ENCODE peak calls at places on chromosome 15, in ten cellular contexts. One of them, this sample, is unnamed.
A peak's percentile ranks its signal among the peaks of the same experiment; 100 is the strongest.

GRCh38 chr15:94671845-94672524 is 440.6 kb downstream of the MCTP2 start:
- DNase-seq in activated naive CD4-positive, alpha-beta T cell treated with anti-CD3 and anti-CD28 coated beads, Interleukin-2, amount 50 U/mL, for 16 hours: no peak
- DNase-seq in putamen: no peak
- DNase-seq in left cardiac atrium: no peak
- DNase-seq in NCI-H526: peak; percentile 91
- DNase-seq in HFF-Myc: no peak
- DNase-seq in activated gamma-delta T cell treated with Interleukin-2 at 50 U/mL for 16 hours: no peak
- DNase-seq in HuH-7.5: no peak
- DNase-seq in MV-4-11: no peak
- DNase-seq in LHCN-M2: no peak
- DNase-seq in this sample: no peak

GRCh38 chr15:57684491-57685184 is 21.9 kb upstream of the POLR2M start:
- DNase-seq in activated naive CD4-positive, alpha-beta T cell treated with anti-CD3 and anti-CD28 coated beads, Interleukin-2, amount 50 U/mL, for 16 hours: no peak
- DNase-seq in putamen: no peak
- DNase-seq in left cardiac atrium: no peak
- DNase-seq in NCI-H526: no peak
- DNase-seq in HFF-Myc: no peak
- DNase-seq in activated gamma-delta T cell treated with Interleukin-2 at 50 U/mL for 16 hours: no peak
- DNase-seq in HuH-7.5: no peak
- DNase-seq in MV-4-11: no peak
- DNase-seq in LHCN-M2: no peak
- DNase-seq in this sample: no peak

GRCh38 chr15:31465083-31465955 is 138.7 kb downstream of the KLF13 start:
- DNase-seq in activated naive CD4-positive, alpha-beta T cell treated with anti-CD3 and anti-CD28 coated beads, Interleukin-2, amount 50 U/mL, for 16 hours: no peak
- DNase-seq in putamen: no peak
- DNase-seq in left cardiac atrium: no peak
- DNase-seq in NCI-H526: no peak
- DNase-seq in HFF-Myc: no peak
- DNase-seq in activated gamma-delta T cell treated with Interleukin-2 at 50 U/mL for 16 hours: no peak
- DNase-seq in HuH-7.5: no peak
- DNase-seq in MV-4-11: no peak
- DNase-seq in LHCN-M2: no peak
- DNase-seq in this sample: peak; percentile 27

GRCh38 chr15:42102646-42103235 is 8.4 kb upstream of the PLA2G4D start:
- DNase-seq in activated naive CD4-positive, alpha-beta T cell treated with anti-CD3 and anti-CD28 coated beads, Interleukin-2, amount 50 U/mL, for 16 hours: no peak
- DNase-seq in putamen: no peak
- DNase-seq in left cardiac atrium: no peak
- DNase-seq in NCI-H526: no peak
- DNase-seq in HFF-Myc: no peak
- DNase-seq in activated gamma-delta T cell treated with Interleukin-2 at 50 U/mL for 16 hours: no peak
- DNase-seq in HuH-7.5: no peak
- DNase-seq in MV-4-11: no peak
- DNase-seq in LHCN-M2: peak; percentile 78
- DNase-seq in this sample: no peak

GRCh38 chr15:75235051-75235673 is 23.0 kb upstream of the GOLGA6C start:
- DNase-seq in activated naive CD4-positive, alpha-beta T cell treated with anti-CD3 and anti-CD28 coated beads, Interleukin-2, amount 50 U/mL, for 16 hours: no peak
- DNase-seq in putamen: no peak
- DNase-seq in left cardiac atrium: no peak
- DNase-seq in NCI-H526: no peak
- DNase-seq in HFF-Myc: no peak
- DNase-seq in activated gamma-delta T cell treated with Interleukin-2 at 50 U/mL for 16 hours: no peak
- DNase-seq in HuH-7.5: peak; percentile 9
- DNase-seq in MV-4-11: no peak
- DNase-seq in LHCN-M2: no peak
- DNase-seq in this sample: no peak

GRCh38 chr15:98903377-98904018 is 104.1 kb downstream of the PGPEP1L start:
- DNase-seq in activated naive CD4-positive, alpha-beta T cell treated with anti-CD3 and anti-CD28 coated beads, Interleukin-2, amount 50 U/mL, for 16 hours: no peak
- DNase-seq in putamen: no peak
- DNase-seq in left cardiac atrium: no peak
- DNase-seq in NCI-H526: no peak
- DNase-seq in HFF-Myc: no peak
- DNase-seq in activated gamma-delta T cell treated with Interleukin-2 at 50 U/mL for 16 hours: no peak
- DNase-seq in HuH-7.5: no peak
- DNase-seq in MV-4-11: no peak
- DNase-seq in LHCN-M2: peak; percentile 46
- DNase-seq in this sample: no peak

GRCh38 chr15:81313686-81314085 is 10.3 kb downstream of the STARD5 start:
- DNase-seq in activated naive CD4-positive, alpha-beta T cell treated with anti-CD3 and anti-CD28 coated beads, Interleukin-2, amount 50 U/mL, for 16 hours: no peak
- DNase-seq in putamen: no peak
- DNase-seq in left cardiac atrium: no peak
- DNase-seq in NCI-H526: no peak
- DNase-seq in HFF-Myc: no peak
- DNase-seq in activated gamma-delta T cell treated with Interleukin-2 at 50 U/mL for 16 hours: no peak
- DNase-seq in HuH-7.5: no peak
- DNase-seq in MV-4-11: no peak
- DNase-seq in LHCN-M2: no peak
- DNase-seq in this sample: no peak

GRCh38 chr15:41562258-41562657 is 3.2 kb downstream of the TYRO3 start:
- DNase-seq in activated naive CD4-positive, alpha-beta T cell treated with anti-CD3 and anti-CD28 coated beads, Interleukin-2, amount 50 U/mL, for 16 hours: no peak
- DNase-seq in putamen: no peak
- DNase-seq in left cardiac atrium: no peak
- DNase-seq in NCI-H526: no peak
- DNase-seq in HFF-Myc: no peak
- DNase-seq in activated gamma-delta T cell treated with Interleukin-2 at 50 U/mL for 16 hours: no peak
- DNase-seq in HuH-7.5: no peak
- DNase-seq in MV-4-11: no peak
- DNase-seq in LHCN-M2: no peak
- DNase-seq in this sample: no peak

GRCh38 chr15:76575177-76576078 is 238.9 kb downstream of the ISL2 start:
- DNase-seq in activated naive CD4-positive, alpha-beta T cell treated with anti-CD3 and anti-CD28 coated beads, Interleukin-2, amount 50 U/mL, for 16 hours: no peak
- DNase-seq in putamen: no peak
- DNase-seq in left cardiac atrium: no peak
- DNase-seq in NCI-H526: no peak
- DNase-seq in HFF-Myc: no peak
- DNase-seq in activated gamma-delta T cell treated with Interleukin-2 at 50 U/mL for 16 hours: no peak
- DNase-seq in HuH-7.5: no peak
- DNase-seq in MV-4-11: peak; percentile 94
- DNase-seq in LHCN-M2: no peak
- DNase-seq in this sample: no peak

GRCh38 chr15:98583758-98584157 is 64.6 kb upstream of the IGF1R start:
- DNase-seq in activated naive CD4-positive, alpha-beta T cell treated with anti-CD3 and anti-CD28 coated beads, Interleukin-2, amount 50 U/mL, for 16 hours: no peak
- DNase-seq in putamen: no peak
- DNase-seq in left cardiac atrium: no peak
- DNase-seq in NCI-H526: peak; percentile 35
- DNase-seq in HFF-Myc: no peak
- DNase-seq in activated gamma-delta T cell treated with Interleukin-2 at 50 U/mL for 16 hours: no peak
- DNase-seq in HuH-7.5: no peak
- DNase-seq in MV-4-11: no peak
- DNase-seq in LHCN-M2: no peak
- DNase-seq in this sample: no peak

GRCh38 chr15:39596358-39597051 is 15.6 kb downstream of the THBS1 start:
- DNase-seq in activated naive CD4-positive, alpha-beta T cell treated with anti-CD3 and anti-CD28 coated beads, Interleukin-2, amount 50 U/mL, for 16 hours: no peak
- DNase-seq in putamen: no peak
- DNase-seq in left cardiac atrium: no peak
- DNase-seq in NCI-H526: no peak
- DNase-seq in HFF-Myc: no peak
- DNase-seq in activated gamma-delta T cell treated with Interleukin-2 at 50 U/mL for 16 hours: no peak
- DNase-seq in HuH-7.5: no peak
- DNase-seq in MV-4-11: no peak
- DNase-seq in LHCN-M2: peak; percentile 52
- DNase-seq in this sample: no peak

GRCh38 chr15:36626984-36627383 is 47.6 kb downstream of the CDIN1 start:
- DNase-seq in activated naive CD4-positive, alpha-beta T cell treated with anti-CD3 and anti-CD28 coated beads, Interleukin-2, amount 50 U/mL, for 16 hours: no peak
- DNase-seq in putamen: no peak
- DNase-seq in left cardiac atrium: no peak
- DNase-seq in NCI-H526: no peak
- DNase-seq in HFF-Myc: no peak
- DNase-seq in activated gamma-delta T cell treated with Interleukin-2 at 50 U/mL for 16 hours: no peak
- DNase-seq in HuH-7.5: no peak
- DNase-seq in MV-4-11: no peak
- DNase-seq in LHCN-M2: no peak
- DNase-seq in this sample: no peak

GRCh38 chr15:34233614-34234013 is 8.8 kb downstream of the EMC4 start:
- DNase-seq in activated naive CD4-positive, alpha-beta T cell treated with anti-CD3 and anti-CD28 coated beads, Interleukin-2, amount 50 U/mL, for 16 hours: no peak
- DNase-seq in putamen: no peak
- DNase-seq in left cardiac atrium: no peak
- DNase-seq in NCI-H526: no peak
- DNase-seq in HFF-Myc: no peak
- DNase-seq in activated gamma-delta T cell treated with Interleukin-2 at 50 U/mL for 16 hours: no peak
- DNase-seq in HuH-7.5: no peak
- DNase-seq in MV-4-11: no peak
- DNase-seq in LHCN-M2: no peak
- DNase-seq in this sample: no peak

This sample was measured in activated T-cell treated with anti-CD3 and anti-CD28 coated beads, Interleukin-2, amount 50 U/mL, for 24 hours.